ENCODE peak calls at places on chromosome 15, in six cellular contexts. One of them, this sample, is unnamed.

GRCh38 chr15:81098884-81099601 is 35.0 kb upstream of the CFAP161 start:
- DNase-seq in HepG2: no peak
- DNase-seq in K562: peak; percentile 93
- DNase-seq in GM12878: no peak
- DNase-seq in HCT116: no peak
- DNase-seq in SK-N-SH: no peak
- DNase-seq in this sample: no peak

GRCh38 chr15:36239509-36239908 is 339.9 kb upstream of the CDIN1 start:
- DNase-seq in GM12878: no peak
- DNase-seq in HCT116: no peak
- DNase-seq in SK-N-SH: no peak
- DNase-seq in HepG2: no peak
- DNase-seq in K562: no peak
- DNase-seq in this sample: no peak

GRCh38 chr15:72994778-72995177 is 57.5 kb upstream of the NEO1 start:
- DNase-seq in HepG2: no peak
- DNase-seq in HCT116: no peak
- DNase-seq in GM12878: no peak
- DNase-seq in K562: no peak
- DNase-seq in SK-N-SH: no peak
- DNase-seq in this sample: no peak

GRCh38 chr15:63503739-63504246 is 600 bp upstream of the USP3 start:
- DNase-seq in HepG2: peak; percentile 71
- DNase-seq in SK-N-SH: peak; percentile 44
- DNase-seq in K562: peak; percentile 91
- DNase-seq in GM12878: no peak
- DNase-seq in HCT116: peak; percentile 75
- DNase-seq in this sample: peak; percentile 65

GRCh38 chr15:35746121-35746520 is 200.2 kb upstream of the DPH6 start:
- DNase-seq in HCT116: no peak
- DNase-seq in K562: no peak
- DNase-seq in HepG2: no peak
- DNase-seq in SK-N-SH: no peak
- DNase-seq in GM12878: no peak
- DNase-seq in this sample: no peak

GRCh38 chr15:60076582-60077263 is 72.6 kb downstream of the FOXB1 start:
- DNase-seq in SK-N-SH: no peak
- DNase-seq in K562: no peak
- DNase-seq in HepG2: no peak
- DNase-seq in HCT116: no peak
- DNase-seq in GM12878: no peak
- DNase-seq in this sample: no peak

GRCh38 chr15:24861014-24861690 is 93.6 kb upstream of the SNRPN start:
- DNase-seq in HepG2: no peak
- DNase-seq in K562: no peak
- DNase-seq in HCT116: no peak
- DNase-seq in SK-N-SH: no peak
- DNase-seq in GM12878: no peak
- DNase-seq in this sample: no peak

GRCh38 chr15:94135748-94136147 is 95.6 kb upstream of the MCTP2 start:
- DNase-seq in K562: no peak
- DNase-seq in HCT116: no peak
- DNase-seq in HepG2: no peak
- DNase-seq in SK-N-SH: no peak
- DNase-seq in GM12878: no peak
- DNase-seq in this sample: no peak

GRCh38 chr15:39804026-39804425 is 21.4 kb upstream of the FSIP1 start:
- DNase-seq in HepG2: peak; percentile 21
- DNase-seq in GM12878: no peak
- DNase-seq in SK-N-SH: no peak
- DNase-seq in HCT116: no peak
- DNase-seq in K562: no peak
- DNase-seq in this sample: no peak

GRCh38 chr15:38878946-38879345 is 314.3 kb upstream of the RASGRP1 start:
- DNase-seq in SK-N-SH: no peak
- DNase-seq in HCT116: no peak
- DNase-seq in GM12878: no peak
- DNase-seq in HepG2: no peak
- DNase-seq in K562: no peak
- DNase-seq in this sample: no peak

GRCh38 chr15:96972201-96972600 is 641.7 kb downstream of the NR2F2 start:
- DNase-seq in K562: no peak
- DNase-seq in GM12878: no peak
- DNase-seq in HepG2: no peak
- DNase-seq in HCT116: no peak
- DNase-seq in SK-N-SH: no peak
- DNase-seq in this sample: no peak
- TF ChIP-seq SIN3A in K562: no peak
- TF ChIP-seq SIN3A in GM12878: no peak
- TF ChIP-seq SIN3A in HepG2: no peak
- TF ChIP-seq SIN3A in HCT116: no peak
- TF ChIP-seq SIN3A in SK-N-SH: no peak
- TF ChIP-seq SIN3A in this sample: no peak

DNA sequence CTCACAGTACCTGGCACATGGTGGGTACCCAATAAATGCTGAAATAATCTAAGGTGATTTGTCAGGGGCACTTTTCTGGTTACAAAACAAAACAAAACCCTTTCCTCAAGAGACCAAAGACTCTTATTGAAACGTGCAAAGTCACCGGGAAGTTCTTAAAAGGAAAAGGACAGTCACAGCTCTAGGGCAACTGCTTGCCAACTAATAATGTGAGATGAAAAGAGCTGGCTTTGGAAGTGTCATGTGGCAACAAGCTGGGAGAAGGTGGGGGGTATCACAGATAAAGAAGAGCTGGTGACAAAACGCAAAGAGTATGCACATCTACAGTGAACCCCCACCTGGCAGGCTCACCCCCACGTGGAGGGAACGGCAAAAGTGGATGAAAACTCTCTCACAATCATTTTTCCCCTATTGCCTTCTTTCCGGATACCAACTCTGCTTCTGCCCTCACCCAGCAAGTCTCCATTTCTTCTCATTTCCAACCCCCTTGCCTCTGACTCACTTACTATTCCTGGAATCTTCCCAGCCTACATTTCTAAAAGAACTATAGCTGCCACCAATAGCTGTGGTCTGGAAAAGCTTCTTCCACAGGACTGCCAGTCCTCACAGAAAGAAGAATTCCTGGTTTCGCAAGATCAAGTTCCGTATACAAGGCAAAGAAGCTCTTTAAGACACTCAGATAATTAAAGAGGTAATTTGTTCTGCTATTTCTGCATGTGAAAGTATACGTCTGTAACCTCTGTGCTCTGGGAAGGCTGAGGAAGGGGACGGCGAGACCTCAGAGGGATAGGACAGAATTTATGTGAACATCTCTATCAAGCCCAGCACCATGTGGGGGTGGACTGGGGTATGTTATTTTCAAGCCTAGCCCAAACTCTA is 21.8 kb upstream of the ANPEP start:
- DNase-seq in K562: no peak
- DNase-seq in HCT116: no peak
- DNase-seq in GM12878: no peak
- DNase-seq in HepG2: no peak
- DNase-seq in SK-N-SH: no peak
- DNase-seq in this sample: no peak
- H3K4me3 ChIP-seq in K562: no peak overlapping the region
- H3K4me3 ChIP-seq in HCT116: no peak overlapping the region
- H3K4me3 ChIP-seq in GM12878: no peak overlapping the region
- H3K4me3 ChIP-seq in HepG2: no peak overlapping the region
- H3K4me3 ChIP-seq in SK-N-SH: no peak overlapping the region
- H3K4me3 ChIP-seq in this sample: no peak overlapping the region

DNA sequence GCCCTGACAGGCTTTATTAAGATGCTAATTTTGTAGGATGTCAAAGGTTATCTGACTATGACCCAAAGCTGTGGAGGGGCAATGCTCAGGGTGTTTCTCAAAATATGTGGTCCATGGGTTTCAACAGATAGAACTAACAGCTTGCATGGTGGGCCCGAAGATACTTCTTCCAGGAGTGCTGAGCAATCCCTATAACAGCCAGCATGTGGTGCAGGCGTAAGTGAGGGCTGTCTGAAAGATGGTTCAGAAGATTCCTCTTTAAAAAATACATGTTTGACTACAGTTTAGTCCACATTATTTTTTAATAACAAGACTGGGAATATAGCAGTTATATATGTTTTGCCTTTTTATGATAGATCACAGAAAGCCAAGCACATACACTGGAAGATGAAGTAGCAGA is 7.6 kb downstream of the SCG3 start:
- DNase-seq in GM12878: no peak
- DNase-seq in K562: peak; percentile 38
- DNase-seq in HepG2: no peak
- DNase-seq in HCT116: no peak
- DNase-seq in SK-N-SH: no peak
- DNase-seq in this sample: no peak
- TF ChIP-seq REST in GM12878: no peak
- TF ChIP-seq REST in K562: no peak
- TF ChIP-seq REST in HepG2: no peak
- TF ChIP-seq REST in HCT116: no peak
- TF ChIP-seq REST in SK-N-SH: no peak
- TF ChIP-seq REST in this sample: no peak

GRCh38 chr15:69060041-69060481 is 45.6 kb downstream of the NOX5 start:
- DNase-seq in SK-N-SH: no peak
- DNase-seq in HepG2: no peak
- DNase-seq in GM12878: no peak
- DNase-seq in HCT116: no peak
- DNase-seq in K562: no peak
- DNase-seq in this sample: no peak

GRCh38 chr15:69064649-69065048 is 50.2 kb downstream of the NOX5 start:
- DNase-seq in HCT116: no peak
- DNase-seq in K562: no peak
- DNase-seq in HepG2: no peak
- DNase-seq in GM12878: no peak
- DNase-seq in SK-N-SH: no peak
- DNase-seq in this sample: no peak

GRCh38 chr15:69061414-69061842 is 46.9 kb downstream of the NOX5 start:
- DNase-seq in GM12878: no peak
- DNase-seq in HepG2: no peak
- DNase-seq in HCT116: no peak
- DNase-seq in SK-N-SH: peak; percentile 49
- DNase-seq in K562: no peak
- DNase-seq in this sample: no peak

GRCh38 chr15:69059170-69059943 is 44.9 kb downstream of the NOX5 start:
- DNase-seq in HepG2: peak; percentile 83
- DNase-seq in K562: peak; percentile 89
- DNase-seq in SK-N-SH: peak; percentile 82
- DNase-seq in HCT116: peak; percentile 88
- DNase-seq in GM12878: peak; percentile 19
- DNase-seq in this sample: peak; percentile 76

DNA sequence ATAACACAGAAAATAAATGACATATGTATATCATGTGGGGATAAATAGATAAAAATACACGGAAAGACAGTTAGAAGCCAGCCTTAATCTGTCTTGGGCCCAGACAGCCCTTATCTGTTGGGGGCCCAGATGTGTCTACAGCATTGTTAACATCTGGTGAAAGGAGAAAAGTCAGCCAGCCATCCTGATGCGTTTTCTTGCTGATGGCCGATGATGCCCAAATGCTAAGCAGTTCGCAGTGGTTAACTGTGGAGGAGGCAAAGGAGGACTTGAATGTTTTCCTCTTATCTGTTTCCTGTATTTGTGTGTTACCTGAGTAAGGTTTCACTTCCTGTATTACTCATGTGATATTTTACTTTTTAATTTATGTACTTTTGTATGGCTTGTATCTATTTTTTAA is 46.2 kb downstream of the NOX5 start:
- DNase-seq in SK-N-SH: peak; percentile 65
- DNase-seq in HCT116: no peak
- DNase-seq in K562: no peak
- DNase-seq in HepG2: no peak
- DNase-seq in GM12878: no peak
- DNase-seq in this sample: no peak
- TF ChIP-seq SIN3A in SK-N-SH: no peak
- TF ChIP-seq SIN3A in HCT116: no peak
- TF ChIP-seq SIN3A in K562: no peak
- TF ChIP-seq SIN3A in HepG2: no peak
- TF ChIP-seq SIN3A in GM12878: no peak
- TF ChIP-seq SIN3A in this sample: no peak

GRCh38 chr15:74174966-74175270 is 1.4 kb downstream of the ISLR start:
- DNase-seq in HCT116: no peak
- DNase-seq in HepG2: no peak
- DNase-seq in SK-N-SH: peak; percentile 30
- DNase-seq in K562: no peak
- DNase-seq in GM12878: no peak
- DNase-seq in this sample: no peak
- H3K4me3 ChIP-seq in HCT116: no peak overlapping the region
- H3K4me3 ChIP-seq in HepG2: no peak overlapping the region
- H3K4me3 ChIP-seq in SK-N-SH: no peak overlapping the region
- H3K4me3 ChIP-seq in K562: no peak overlapping the region
- H3K4me3 ChIP-seq in GM12878: no peak overlapping the region
- H3K4me3 ChIP-seq in this sample: no peak overlapping the region

This sample was measured in Panc1.